ENCODE peak calls at places on chromosomes 12 and 14, in six cellular contexts. V is esophagus squamous epithelium, H is breast epithelium, D is heart left ventricle, T is non-pigmented ciliary epithelial cell, U is stromal cell of bone marrow. C is an unnamed sample.

GRCh38 chr12:58803893-58804292 is 116.4 kb downstream of the LRIG3 start:
- DNase-seq in V (no peak), H (no peak), D (no peak), T (peak; percentile 87), U (peak; percentile 74), C (no peak)

GRCh38 chr12:46214668-46215429 is 54.0 kb downstream of the SLC38A1 start:
- DNase-seq in V (no peak), H (no peak), D (no peak), T (no peak), U (no peak), C (no peak)

GRCh38 chr12:130873825-130874224 is 2.0 kb downstream of the RAN start:
- DNase-seq in V (no peak), H (no peak), D (no peak), T (no peak), U (no peak), C (no peak)

GRCh38 chr12:1429980-1430379 is 164.4 kb downstream of the FBXL14 start:
- DNase-seq in V (no peak), H (no peak), D (no peak), T (peak; percentile 37), U (peak; percentile 87), C (no peak)

GRCh38 chr12:112314981-112315380 is 67.2 kb downstream of the HECTD4 start:
- DNase-seq in V (no peak), H (no peak), D (no peak), T (peak; percentile 10), U (no peak), C (no peak)

GRCh38 chr14:62645649-62646048 is 399.6 kb downstream of the KCNH5 start:
- DNase-seq in V (no peak), H (no peak), D (no peak), T (peak; percentile 11), U (no peak), C (no peak)

GRCh38 chr14:77498120-77498979 is at the start of gene ISM2:
- DNase-seq in V (no peak), H (no peak), D (peak; percentile 66), T (no peak), U (no peak), C (no peak)

GRCh38 chr12:70536650-70537049 is 100.6 kb downstream of the PTPRB start:
- DNase-seq in V (no peak), H (no peak), D (no peak), T (no peak), U (no peak), C (no peak)

GRCh38 chr12:65016881-65017650 is 104.0 kb downstream of the WIF1 start:
- DNase-seq in V (no peak), H (no peak), D (no peak), T (no peak), U (no peak), C (no peak)

GRCh38 chr12:13099066-13099909 is 4.2 kb downstream of the GSG1 start:
- DNase-seq in V (no peak), H (no peak), D (no peak), T (no peak), U (no peak), C (peak; percentile 58)

GRCh38 chr12:95963104-95963503 is 20.0 kb downstream of the AMDHD1 start:
- DNase-seq in V (no peak), H (no peak), D (no peak), T (no peak), U (no peak), C (no peak)

GRCh38 chr12:5226581-5226980 is 182.9 kb downstream of the KCNA5 start:
- DNase-seq in V (no peak), H (no peak), D (no peak), T (no peak), U (no peak), C (no peak)

GRCh38 chr14:99603471-99603933 is 505 bp downstream of the CCDC85C start:
- DNase-seq in V (no peak), H (no peak), D (no peak), T (no peak), U (no peak), C (no peak)

GRCh38 chr14:20614038-20614840 is 23.1 kb upstream of the RNASE12 start:
- DNase-seq in V (no peak), H (no peak), D (no peak), T (no peak), U (no peak), C (no peak)

GRCh38 chr14:61643546-61643945 is 51.8 kb upstream of the HIF1A start:
- DNase-seq in V (no peak), H (no peak), D (no peak), T (no peak), U (peak; percentile 55), C (no peak)

GRCh38 chr14:104634031-104634760 is 29.6 kb upstream of the TMEM179 start:
- DNase-seq in V (no peak), H (no peak), D (no peak), T (no peak), U (no peak), C (no peak)

GRCh38 chr12:93743999-93744689 is 67.0 kb downstream of the CRADD start:
- DNase-seq in V (no peak), H (peak; percentile 50), D (no peak), T (no peak), U (no peak), C (no peak)

GRCh38 chr14:68598621-68599447 is 194.0 kb downstream of the ZFP36L1 start:
- DNase-seq in V (no peak), H (peak; percentile 62), D (peak; percentile 82), T (peak; percentile 87), U (peak; percentile 90), C (no peak)

GRCh38 chr14:66104486-66104885 is 381.7 kb upstream of the CCDC196 start:
- DNase-seq in V (no peak), H (no peak), D (no peak), T (no peak), U (no peak), C (no peak)

GRCh38 chr12:131694116-131694838 is 16.6 kb upstream of the SFSWAP start:
- DNase-seq in V (no peak), H (no peak), D (no peak), T (no peak), U (no peak), C (no peak)

GRCh38 chr12:89721291-89721987 is 12.8 kb upstream of the ATP2B1 start:
- DNase-seq in V (no peak), H (no peak), D (no peak), T (no peak), U (no peak), C (peak; percentile 66)

GRCh38 chr12:22169281-22169824 is 123.3 kb downstream of the CMAS start:
- DNase-seq in V (no peak), H (no peak), D (no peak), T (no peak), U (no peak), C (no peak)

GRCh38 chr12:124036117-124037109 is 63.4 kb downstream of the ZNF664 start:
- DNase-seq in V (no peak), H (no peak), D (no peak), T (no peak), U (no peak), C (no peak)

GRCh38 chr14:36485773-36486172 is 34.3 kb downstream of the NKX2-1 start:
- DNase-seq in V (no peak), H (no peak), D (no peak), T (no peak), U (no peak), C (no peak)

GRCh38 chr12:79773896-79774295 is 83.1 kb upstream of the PAWR start:
- DNase-seq in V (no peak), H (no peak), D (no peak), T (no peak), U (no peak), C (no peak)

GRCh38 chr12:42094277-42094676 is 50.4 kb downstream of the GXYLT1 start:
- DNase-seq in V (no peak), H (no peak), D (no peak), T (peak; percentile 48), U (no peak), C (no peak)

GRCh38 chr12:84924956-84925355 is 12.4 kb upstream of the SLC6A15 start:
- DNase-seq in V (no peak), H (no peak), D (no peak), T (peak; percentile 41), U (peak; percentile 26), C (no peak)

GRCh38 chr12:91406920-91407341 is 224.3 kb upstream of the DCN start:
- DNase-seq in V (no peak), H (no peak), D (no peak), T (no peak), U (no peak), C (no peak)

GRCh38 chr14:23237772-23238594 is at the start of gene RNF212B:
- DNase-seq in V (peak; percentile 20), H (peak; percentile 87), D (peak; percentile 94), T (peak; percentile 14), U (peak; percentile 63), C (peak; percentile 10)

GRCh38 chr12:25107920-25108319 is 87.0 kb downstream of the DNAI7 start:
- DNase-seq in V (no peak), H (no peak), D (no peak), T (no peak), U (no peak), C (no peak)

GRCh38 chr14:90140298-90140955 is 78.6 kb downstream of the KCNK13 start:
- DNase-seq in V (no peak), H (no peak), D (no peak), T (no peak), U (no peak), C (no peak)

GRCh38 chr12:25377475-25378179 is 126.9 kb upstream of the KRAS start:
- DNase-seq in V (no peak), H (no peak), D (no peak), T (peak; percentile 53), U (no peak), C (peak; percentile 75)

C was measured in SIG-M5.